ENCODE peak calls at places on chromosomes 11 and 22, in nine cellular contexts. H, X, Y, K, D, L, I, F and S are unnamed samples.

GRCh38 chr11:118115048-118115447 is 28.3 kb upstream of the SMIM35 start:
- DNase-seq in L (no peak), Y (no peak), H (no peak), F (no peak), I (no peak), K (no peak), D (no peak), X (no peak), S (no peak)

GRCh38 chr22:45804986-45805325 is 133.3 kb downstream of the ATXN10 start:
- DNase-seq in X (peak), L (no peak), Y (no peak), F (peak), K (peak), D (no peak), I (no peak), H (peak), S (no peak)

GRCh38 chr11:27485930-27486773 is 13.6 kb upstream of the LGR4 start:
- DNase-seq in Y (peak), F (no peak), X (peak), L (peak), D (no peak), I (no peak), H (peak), K (peak), S (peak)

GRCh38 chr11:65417702-65418430 is 4.7 kb upstream of the NEAT1 start:
- DNase-seq in K (peak), Y (peak), L (no peak), X (peak), I (peak), D (peak), F (no peak), H (peak), S (peak)

GRCh38 chr11:10301656-10302293 is 3.1 kb upstream of the ADM start:
- DNase-seq in X (peak), I (no peak), Y (no peak), F (no peak), H (peak), L (no peak), D (no peak), K (no peak), S (no peak)

GRCh38 chr11:47337229-47337924 is 15.1 kb downstream of the MYBPC3 start:
- DNase-seq in K (no peak), D (no peak), Y (no peak), I (peak), F (no peak), X (no peak), L (peak), H (no peak), S (no peak)

GRCh38 chr22:45036154-45036553 is 26.3 kb upstream of the PHF21B start:
- DNase-seq in L (no peak), D (peak), I (no peak), F (no peak), H (peak), X (peak), K (no peak), Y (no peak), S (no peak)

GRCh38 chr11:114308689-114309089 is 12.5 kb downstream of the NNMT start:
- DNase-seq in X (peak), K (peak), I (no peak), Y (no peak), H (peak), F (no peak), D (no peak), L (no peak), S (no peak)

GRCh38 chr11:64461081-64461480 is 102.1 kb downstream of the RPS6KA4 start:
- DNase-seq in K (no peak), X (no peak), D (no peak), I (no peak), H (no peak), L (no peak), Y (no peak), F (no peak), S (no peak)

GRCh38 chr11:125625594-125626380 is 824 bp downstream of the CHEK1 start:
- DNase-seq in F (peak), H (peak), L (peak), K (peak), Y (peak), X (peak), D (peak), I (peak), S (peak)

GRCh38 chr11:66956689-66957290 is 1.4 kb downstream of the PC start:
- DNase-seq in I (no peak), K (peak), Y (no peak), H (peak), F (no peak), X (peak), L (peak), D (no peak), S (no peak)

GRCh38 chr22:30602049-30602448 is 4.9 kb upstream of the TCN2 start:
- DNase-seq in I (no peak), H (peak), Y (no peak), X (peak), K (peak), L (peak), F (no peak), D (no peak), S (peak)
- TF ChIP-seq CTCF in I (peak), H (peak), Y (peak), X (peak), K (peak), L (peak), F (peak), D (no peak), S (peak)

GRCh38 chr11:88352139-88352538 is 14.6 kb upstream of the CTSC start:
- DNase-seq in F (no peak), K (no peak), H (peak), I (no peak), Y (peak), X (peak), D (no peak), L (no peak), S (no peak)
- H3K4me3 ChIP-seq in F (no peak), K (no peak), H (no peak), I (no peak), Y (no peak), X (no peak), D (no peak), L (no peak), S (no peak)

GRCh38 chr11:109940816-109941215 is 152.4 kb upstream of the ZC3H12C start:
- DNase-seq in X (peak), Y (no peak), L (no peak), H (peak), D (no peak), K (no peak), I (no peak), F (peak), S (peak)

GRCh38 chr11:109945626-109946321 is 147.4 kb upstream of the ZC3H12C start:
- DNase-seq in X (no peak), K (no peak), D (no peak), F (no peak), Y (no peak), H (no peak), I (no peak), L (no peak), S (peak)

GRCh38 chr11:109946322-109946846 is 146.8 kb upstream of the ZC3H12C start:
- DNase-seq in D (peak), X (peak), I (peak), F (peak), Y (peak), K (peak), H (peak), L (peak), S (peak)
- TF ChIP-seq CTCF in D (peak), X (peak), I (peak), F (peak), Y (peak), K (peak), H (peak), L (peak), S (peak)

GRCh38 chr11:8329336-8329735 is 65.7 kb upstream of the LMO1 start:
- DNase-seq in K (no peak), I (no peak), D (no peak), X (no peak), H (no peak), F (no peak), Y (no peak), L (no peak), S (no peak)
- H3K4me3 ChIP-seq in K (no peak), I (no peak), D (no peak), X (no peak), H (no peak), F (peak), Y (no peak), L (no peak), S (peak)

DNA sequence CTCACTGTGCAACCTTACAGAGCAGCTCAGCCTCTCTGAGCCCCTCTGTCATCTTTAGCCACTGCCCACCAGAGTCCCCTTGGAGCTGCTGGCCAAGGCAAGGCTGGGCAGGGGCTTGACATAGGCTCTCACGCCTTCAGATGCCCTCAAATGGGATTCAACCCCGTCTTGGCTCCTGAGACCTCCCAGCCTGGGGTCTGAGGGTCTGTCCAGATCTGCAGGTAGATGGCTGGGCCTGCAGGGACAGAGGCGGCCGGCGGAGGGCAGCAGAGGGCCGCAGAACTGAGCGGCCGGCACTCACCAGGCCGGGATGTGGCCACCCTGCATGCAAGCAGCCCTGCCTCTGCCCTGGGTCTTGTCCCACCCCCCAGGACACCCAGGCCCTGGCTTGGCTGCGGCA is 18.2 kb upstream of the PRODH start:
- DNase-seq in I (peak), D (peak), L (peak), X (peak), K (peak), H (peak), Y (peak), F (peak), S (peak)
- TF ChIP-seq CTCF in I (peak), D (peak), L (peak), X (peak), K (peak), H (peak), Y (peak), F (peak), S (peak)

GRCh38 chr11:18590573-18590972 is 2.0 kb upstream of the UEVLD start:
- DNase-seq in Y (peak), I (no peak), L (no peak), F (no peak), H (no peak), D (no peak), X (no peak), K (no peak), S (peak)
- H3K4me3 ChIP-seq in Y (no peak), I (no peak), L (peak), F (no peak), H (no peak), D (no peak), X (no peak), K (peak), S (no peak)

DNA sequence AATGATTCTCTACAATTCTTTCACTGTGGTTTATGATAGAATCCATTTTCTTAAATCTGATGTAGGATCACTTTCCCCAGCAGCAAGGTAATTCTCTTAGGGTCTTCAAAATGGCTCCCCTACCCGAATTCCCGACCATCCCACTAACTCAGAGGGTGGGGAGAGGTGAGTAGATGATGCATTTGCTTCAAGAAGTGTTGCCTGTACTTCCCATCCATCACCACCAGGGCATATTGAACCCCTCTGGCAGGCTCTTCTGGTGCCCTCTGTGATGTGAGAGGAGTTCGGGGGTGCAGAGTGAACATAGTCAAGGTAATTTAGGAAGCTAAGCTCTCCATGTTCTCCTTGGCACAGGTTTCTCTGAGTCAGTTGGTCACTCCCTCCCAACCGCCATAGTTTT is 52.3 kb downstream of the ZNRF3 start:
- DNase-seq in L (no peak), K (no peak), H (no peak), F (no peak), I (no peak), X (no peak), D (no peak), Y (no peak), S (no peak)
- TF ChIP-seq CTCF in L (peak), K (peak), H (peak), F (peak), I (no peak), X (peak), D (no peak), Y (no peak), S (peak)